ENCODE peak calls at places on chromosomes 3 and 15, in nine cellular contexts. M is IMR-90, T is right lobe of liver, B is body of pancreas, C is spleen, F is heart left ventricle, Y is sigmoid colon, A is stomach, V is A549. O is an unnamed sample.

GRCh38 chr3:53485675-53486365 is 8.6 kb upstream of the CACNA1D start:
- DNase-seq in M (no peak), T (no peak), B (no peak), C (no peak), F (no peak), Y (no peak), A (no peak), V (no peak), O (no peak)

GRCh38 chr3:16059081-16059537 is 115.4 kb upstream of the GALNT15 start:
- DNase-seq in M (peak), T (no peak), B (no peak), C (no peak), F (no peak), Y (no peak), A (no peak), V (no peak), O (no peak)

GRCh38 chr3:58404396-58404795 is 29.2 kb downstream of the PDHB start:
- DNase-seq in M (peak), T (no peak), B (no peak), C (no peak), F (no peak), Y (no peak), A (no peak), V (no peak), O (peak)

GRCh38 chr3:40407611-40408010 is 20.6 kb downstream of the ENTPD3 start:
- DNase-seq in M (no peak), T (no peak), B (no peak), C (no peak), F (no peak), Y (no peak), A (no peak), V (no peak), O (no peak)

GRCh38 chr3:127079211-127079610 is 96.3 kb downstream of the PLXNA1 start:
- DNase-seq in M (no peak), T (no peak), B (no peak), C (peak), F (no peak), Y (peak), A (no peak), V (no peak), O (no peak)

GRCh38 chr15:81133782-81134461 is at the start of gene CFAP161:
- DNase-seq in M (peak), T (peak), B (peak), C (no peak), F (peak), Y (peak), A (peak), V (peak), O (peak)

GRCh38 chr3:183629546-183630301 is 5.7 kb upstream of the KLHL24 start:
- DNase-seq in M (no peak), T (no peak), B (no peak), C (no peak), F (no peak), Y (no peak), A (no peak), V (no peak), O (peak)

GRCh38 chr3:151538706-151539403 is 78.0 kb upstream of the IGSF10 start:
- DNase-seq in M (peak), T (no peak), B (peak), C (no peak), F (no peak), Y (peak), A (no peak), V (no peak), O (peak)

GRCh38 chr3:194592798-194593752 is 40.1 kb downstream of the TMEM44 start:
- DNase-seq in M (peak), T (no peak), B (no peak), C (no peak), F (no peak), Y (no peak), A (peak), V (peak), O (no peak)
- H3K27ac ChIP-seq in M (peak), T (no peak), B (no peak), C (no peak), F (peak), Y (no peak), A (no peak), V (peak), O (no peak)

GRCh38 chr3:87333393-87333892 is 57.1 kb upstream of the POU1F1 start:
- DNase-seq in M (peak), T (no peak), B (no peak), C (no peak), F (no peak), Y (no peak), A (no peak), V (peak), O (no peak)
- TF ChIP-seq POLR2A in M (no peak), T (no peak), B (no peak), C (no peak), F (no peak), Y (no peak), A (no peak), V (no peak), O (no peak)

DNA sequence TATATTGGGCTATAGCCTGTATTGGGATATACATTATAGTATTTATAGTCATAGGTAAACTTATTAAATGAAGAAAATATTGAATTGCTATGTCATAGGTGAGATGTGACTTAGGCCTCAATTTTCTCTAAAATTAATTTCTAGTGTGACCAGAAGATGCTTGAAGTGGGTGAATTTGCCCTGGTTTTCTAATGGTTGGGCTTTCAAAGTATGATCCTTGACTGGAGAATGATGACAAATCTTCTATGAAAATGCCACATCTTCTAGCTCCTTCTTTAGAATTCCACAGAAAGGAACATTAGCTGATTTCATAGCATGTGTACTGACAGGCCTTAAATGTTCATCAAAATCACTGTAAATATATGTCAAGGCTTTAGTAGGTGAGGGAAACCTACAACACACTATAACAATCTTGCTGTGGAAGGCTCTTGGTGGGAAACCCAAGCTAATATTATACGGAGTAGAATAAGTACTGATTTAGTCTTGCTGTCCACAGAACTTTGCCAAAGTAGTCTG is 8.9 kb downstream of the ABI3BP start:
- DNase-seq in M (no peak), T (no peak), B (no peak), C (no peak), F (no peak), Y (no peak), A (no peak), V (no peak), O (no peak)
- H3K27ac ChIP-seq in M (no peak), T (no peak), B (no peak), C (no peak), F (no peak), Y (peak), A (no peak), V (no peak), O (peak)

GRCh38 chr15:73951044-73951561 is 24.8 kb downstream of the LOXL1 start:
- DNase-seq in M (peak), T (peak), B (peak), C (peak), F (peak), Y (peak), A (peak), V (peak), O (peak)
- TF ChIP-seq POLR2A in M (no peak), T (no peak), B (no peak), C (no peak), F (no peak), Y (no peak), A (no peak), V (no peak), O (no peak)

GRCh38 chr3:4849136-4849535 is 130.1 kb upstream of the BHLHE40 start:
- DNase-seq in M (no peak), T (no peak), B (no peak), C (no peak), F (no peak), Y (no peak), A (no peak), V (no peak), O (no peak)
- H3K27ac ChIP-seq in M (no peak), T (no peak), B (no peak), C (peak), F (peak), Y (peak), A (no peak), V (no peak), O (no peak)

DNA sequence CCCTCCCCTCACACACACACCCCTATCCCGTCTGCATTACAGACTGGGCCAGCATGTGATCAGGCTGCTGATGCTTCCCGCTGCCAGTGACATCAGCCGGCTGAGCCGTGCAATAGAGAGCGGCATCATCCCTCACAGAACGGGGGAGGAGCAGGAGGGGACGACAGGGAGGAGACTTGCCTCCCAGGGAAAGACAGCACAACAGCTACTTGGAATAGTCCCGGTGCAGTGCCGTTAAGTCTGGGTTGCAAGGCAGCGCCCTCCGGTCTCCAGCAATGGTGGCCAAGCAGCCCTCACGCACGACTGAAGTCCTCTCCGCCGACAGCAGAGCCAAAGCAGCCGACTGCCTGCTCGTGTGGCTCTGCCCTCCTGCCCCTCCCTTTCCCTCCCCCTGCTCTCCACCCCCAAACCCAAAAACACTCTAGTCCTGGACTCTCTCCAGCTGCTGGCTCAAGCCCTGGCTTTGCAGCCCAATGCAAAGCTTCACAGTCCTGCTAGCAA is 31.5 kb upstream of the RPS17 start:
- DNase-seq in M (peak), T (no peak), B (peak), C (no peak), F (peak), Y (peak), A (peak), V (no peak), O (peak)
- TF ChIP-seq POLR2A in M (peak), T (no peak), B (no peak), C (no peak), F (no peak), Y (peak), A (no peak), V (no peak), O (no peak)

GRCh38 chr15:51367322-51367976 is 26.0 kb downstream of the GLDN start:
- DNase-seq in M (no peak), T (no peak), B (no peak), C (no peak), F (no peak), Y (no peak), A (peak), V (no peak), O (no peak)
- H3K27ac ChIP-seq in M (peak), T (no peak), B (no peak), C (no peak), F (no peak), Y (no peak), A (no peak), V (peak), O (no peak)

O was measured in thyroid gland.